ENCODE peak calls at places on chromosomes 12 and 14, in seven cellular contexts. X, Z, K, H, F, E and P are unnamed samples.

GRCh38 chr12:4763549-4763948 is 43.3 kb downstream of the GALNT8 start:
- DNase-seq in X (no peak), Z (peak), K (no peak), H (no peak), F (no peak), E (peak), P (no peak)

GRCh38 chr12:2877959-2878732 is 1.1 kb downstream of the RHNO1 start:
- DNase-seq in X (no peak), Z (peak), K (no peak), H (no peak), F (no peak), E (no peak), P (peak)

GRCh38 chr14:48563465-48563864 is 888.1 kb upstream of the MDGA2 start:
- DNase-seq in X (no peak), Z (peak), K (no peak), H (no peak), F (no peak), E (no peak), P (no peak)

GRCh38 chr12:96015672-96016071 is 19.5 kb upstream of the HAL start:
- DNase-seq in X (no peak), Z (peak), K (no peak), H (no peak), F (no peak), E (peak), P (peak)

GRCh38 chr12:47271800-47272230 is 192.1 kb upstream of the AMIGO2 start:
- DNase-seq in X (no peak), Z (no peak), K (no peak), H (no peak), F (no peak), E (no peak), P (no peak)

GRCh38 chr14:101230161-101230850 is 326.8 kb upstream of the RTL1 start:
- DNase-seq in X (no peak), Z (no peak), K (no peak), H (no peak), F (no peak), E (peak), P (no peak)

GRCh38 chr14:56342419-56342901 is 224.2 kb downstream of the PELI2 start:
- DNase-seq in X (no peak), Z (peak), K (no peak), H (no peak), F (no peak), E (no peak), P (peak)

GRCh38 chr12:14995583-14996425 is 23.0 kb downstream of the PDE6H start:
- DNase-seq in X (no peak), Z (peak), K (no peak), H (peak), F (no peak), E (peak), P (peak)

GRCh38 chr12:103865151-103865730 is 24.2 kb upstream of the NT5DC3 start:
- DNase-seq in X (no peak), Z (no peak), K (no peak), H (no peak), F (no peak), E (no peak), P (no peak)

GRCh38 chr12:5003025-5003666 is 40.5 kb upstream of the KCNA5 start:
- DNase-seq in X (peak), Z (peak), K (peak), H (peak), F (peak), E (peak), P (peak)

GRCh38 chr12:93426406-93426805 is 15.3 kb downstream of the UBE2N start:
- DNase-seq in X (no peak), Z (no peak), K (no peak), H (no peak), F (no peak), E (no peak), P (no peak)

GRCh38 chr12:90627180-90627896 is 327.6 kb downstream of the CCER1 start:
- DNase-seq in X (no peak), Z (peak), K (no peak), H (no peak), F (no peak), E (no peak), P (no peak)

GRCh38 chr12:2691340-2692111 is 103.2 kb upstream of the FKBP4 start:
- DNase-seq in X (no peak), Z (no peak), K (no peak), H (peak), F (no peak), E (peak), P (no peak)

GRCh38 chr12:106096376-106096775 is 42.4 kb downstream of the NUAK1 start:
- DNase-seq in X (no peak), Z (no peak), K (peak), H (no peak), F (no peak), E (no peak), P (peak)

GRCh38 chr14:96206461-96206860 is 1.8 kb downstream of the BDKRB2 start:
- DNase-seq in X (peak), Z (no peak), K (no peak), H (no peak), F (no peak), E (no peak), P (peak)

GRCh38 chr12:52778833-52779232 is 1.7 kb upstream of the KRT76 start:
- DNase-seq in X (no peak), Z (no peak), K (no peak), H (no peak), F (no peak), E (no peak), P (no peak)

GRCh38 chr12:52776913-52777395 is at the start of gene KRT76:
- DNase-seq in X (no peak), Z (no peak), K (no peak), H (no peak), F (no peak), E (no peak), P (no peak)

GRCh38 chr12:52777566-52777965 is 421 bp upstream of the KRT76 start:
- DNase-seq in X (no peak), Z (no peak), K (no peak), H (no peak), F (no peak), E (no peak), P (no peak)

GRCh38 chr12:52774629-52775250 is 2.4 kb downstream of the KRT76 start:
- DNase-seq in X (no peak), Z (no peak), K (no peak), H (no peak), F (no peak), E (no peak), P (no peak)

GRCh38 chr12:52776435-52776834 is 710 bp downstream of the KRT76 start:
- DNase-seq in X (no peak), Z (no peak), K (no peak), H (no peak), F (no peak), E (no peak), P (no peak)
- H3K4me3 ChIP-seq in X (no peak), Z (no peak), K (no peak), H (no peak), F (no peak), E (no peak), P (no peak)

DNA sequence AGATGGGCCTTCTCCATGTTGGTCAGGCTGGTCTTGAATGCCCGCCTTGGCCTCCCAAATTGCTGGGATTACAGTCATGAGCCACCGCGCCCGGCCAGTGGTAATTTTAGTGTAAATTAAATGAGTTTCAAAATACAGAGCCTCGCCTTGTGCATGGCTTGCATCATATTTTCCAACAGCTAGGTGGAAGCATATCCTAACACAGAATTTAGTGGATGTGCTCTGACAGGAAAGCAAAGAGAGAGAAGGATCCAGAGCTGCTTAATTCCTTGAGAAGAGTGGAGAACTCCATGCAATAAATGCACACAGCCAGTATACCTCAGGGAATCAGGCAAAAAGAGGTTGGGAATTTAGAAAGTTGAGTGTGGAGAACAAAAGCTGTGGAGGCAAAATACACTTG is 2.5 kb downstream of the OR6C2 start:
- DNase-seq in X (no peak), Z (no peak), K (no peak), H (no peak), F (no peak), E (peak), P (no peak)
- TF ChIP-seq CTCF in X (no peak), Z (no peak), K (no peak), H (no peak), F (no peak), E (peak), P (no peak)

DNA sequence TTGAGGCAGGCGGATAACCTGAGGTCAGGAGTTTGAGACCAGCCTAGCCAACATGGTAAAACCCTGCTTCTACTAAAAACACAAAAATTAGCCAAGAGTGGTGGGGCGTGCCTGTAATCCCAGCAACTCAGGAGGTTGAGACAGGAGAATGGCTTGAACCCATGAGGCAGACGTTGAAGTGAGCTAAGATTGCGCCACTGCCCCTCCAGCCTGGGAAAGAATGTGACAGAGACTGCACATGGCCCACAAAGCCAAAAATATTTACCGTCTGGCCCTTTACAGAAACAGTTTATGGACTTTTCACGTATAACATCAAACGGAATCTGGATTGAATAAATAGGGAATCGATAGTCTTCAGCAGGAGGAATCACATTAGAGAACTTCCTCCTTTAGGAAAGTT is 3.5 kb downstream of the RSRC2 start:
- DNase-seq in X (no peak), Z (peak), K (no peak), H (no peak), F (no peak), E (no peak), P (peak)
- H3K4me3 ChIP-seq in X (no peak), Z (peak), K (no peak), H (peak), F (peak), E (peak), P (peak)

DNA sequence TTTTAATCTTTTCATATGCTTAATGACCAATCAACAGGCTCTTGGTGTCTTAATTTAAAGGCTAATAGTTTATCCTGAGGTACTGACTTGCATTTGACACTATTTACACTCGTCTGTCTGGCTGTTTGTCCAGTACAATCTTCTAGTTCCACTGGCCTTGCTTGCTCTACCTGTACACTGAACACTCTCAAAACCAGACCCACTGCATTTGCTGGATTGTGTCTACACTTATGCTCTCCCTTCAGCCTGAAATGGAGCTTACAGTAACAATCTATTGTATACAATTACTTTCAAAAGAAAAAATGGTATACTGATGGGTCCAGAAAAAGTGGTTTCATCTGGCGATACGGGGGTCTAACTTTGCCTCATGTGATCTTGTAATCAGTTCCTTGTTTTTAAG is 2.3 kb upstream of the ACSS3 start:
- DNase-seq in X (no peak), Z (no peak), K (no peak), H (no peak), F (no peak), E (no peak), P (no peak)
- TF ChIP-seq CTCF in X (no peak), Z (no peak), K (no peak), H (no peak), F (no peak), E (no peak), P (no peak)

GRCh38 chr12:117367006-117367638 is 5.7 kb upstream of the NOS1 start:
- DNase-seq in X (peak), Z (peak), K (peak), H (no peak), F (no peak), E (peak), P (peak)
- H3K4me3 ChIP-seq in X (no peak), Z (no peak), K (no peak), H (no peak), F (no peak), E (no peak), P (no peak)

DNA sequence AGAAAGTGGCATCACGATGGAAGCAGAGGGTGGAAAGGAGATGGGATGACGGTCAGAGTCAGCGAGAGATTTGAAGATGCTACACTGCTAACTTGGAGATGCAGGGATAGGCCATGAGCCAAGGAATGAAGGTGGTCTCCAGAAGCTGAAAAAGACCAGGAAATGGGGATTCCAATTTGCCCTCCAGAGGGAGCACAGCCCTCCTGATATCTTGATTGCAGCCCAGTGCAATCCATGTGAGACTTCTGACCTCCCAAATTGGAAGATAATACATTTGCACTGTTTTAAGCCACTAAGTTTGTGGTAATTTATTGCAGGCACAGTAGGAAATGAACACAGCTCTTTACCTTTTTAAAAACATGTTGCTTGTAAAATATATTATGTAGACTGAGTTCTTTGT is 549.5 kb downstream of the VRK1 start:
- DNase-seq in X (no peak), Z (no peak), K (no peak), H (no peak), F (no peak), E (peak), P (no peak)
- TF ChIP-seq CTCF in X (no peak), Z (no peak), K (no peak), H (no peak), F (no peak), E (peak), P (no peak)

DNA sequence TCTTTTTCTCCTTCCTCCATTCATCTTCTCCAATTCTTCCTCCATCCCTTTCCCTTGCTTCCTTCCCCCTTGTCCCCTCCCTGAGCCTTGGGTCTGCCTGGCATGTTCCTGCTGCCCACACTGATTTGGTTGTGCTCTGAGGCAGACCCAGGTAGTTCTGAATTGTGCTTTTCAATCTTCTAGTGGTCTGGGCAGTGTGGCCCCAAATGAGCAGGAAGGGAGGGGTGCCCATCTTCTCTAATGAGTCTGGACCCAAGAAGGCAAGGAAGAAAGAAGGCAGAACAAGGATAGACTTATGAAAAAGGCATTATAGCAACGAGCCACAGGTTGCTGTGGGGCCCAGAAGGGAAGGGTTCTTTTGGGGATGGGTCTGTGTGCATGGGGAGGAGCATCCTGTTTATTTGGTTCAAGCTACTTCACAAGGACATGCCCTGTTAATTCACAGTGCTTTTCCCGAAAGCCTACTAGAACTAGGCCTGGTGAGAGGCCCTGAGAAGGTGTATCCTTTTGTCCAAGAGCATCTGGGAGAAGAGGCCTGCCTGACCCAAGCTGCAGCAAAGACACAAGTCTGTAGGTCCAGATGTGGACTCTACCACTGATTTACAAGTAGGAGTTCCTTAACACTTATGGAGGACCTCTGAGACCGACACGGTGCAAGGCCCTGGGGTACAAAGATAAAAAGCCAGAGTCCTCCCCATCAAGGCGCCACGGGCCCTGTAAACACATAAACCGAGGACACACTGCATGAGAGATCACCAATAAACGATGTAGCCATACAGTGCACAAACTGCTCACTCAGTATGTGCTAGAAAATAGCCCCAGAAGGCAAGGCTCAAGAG is 1.2 kb upstream of the SUSD6 start:
- DNase-seq in X (no peak), Z (no peak), K (no peak), H (no peak), F (no peak), E (no peak), P (no peak)
- H3K4me3 ChIP-seq in X (no peak), Z (peak), K (peak), H (peak), F (peak), E (peak), P (peak)

GRCh38 chr12:57127710-57128518 is at the start of gene LRP1:
- DNase-seq in X (peak), Z (peak), K (peak), H (peak), F (peak), E (peak), P (peak)

GRCh38 chr12:57126561-57126960 is 1.7 kb upstream of the LRP1 start:
- DNase-seq in X (no peak), Z (no peak), K (no peak), H (no peak), F (no peak), E (no peak), P (no peak)

GRCh38 chr12:57128519-57129247 is 400 bp downstream of the LRP1 start:
- DNase-seq in X (no peak), Z (no peak), K (no peak), H (no peak), F (no peak), E (peak), P (no peak)

GRCh38 chr12:57126061-57126460 is 2.2 kb upstream of the LRP1 start:
- DNase-seq in X (no peak), Z (no peak), K (no peak), H (no peak), F (no peak), E (no peak), P (no peak)

DNA sequence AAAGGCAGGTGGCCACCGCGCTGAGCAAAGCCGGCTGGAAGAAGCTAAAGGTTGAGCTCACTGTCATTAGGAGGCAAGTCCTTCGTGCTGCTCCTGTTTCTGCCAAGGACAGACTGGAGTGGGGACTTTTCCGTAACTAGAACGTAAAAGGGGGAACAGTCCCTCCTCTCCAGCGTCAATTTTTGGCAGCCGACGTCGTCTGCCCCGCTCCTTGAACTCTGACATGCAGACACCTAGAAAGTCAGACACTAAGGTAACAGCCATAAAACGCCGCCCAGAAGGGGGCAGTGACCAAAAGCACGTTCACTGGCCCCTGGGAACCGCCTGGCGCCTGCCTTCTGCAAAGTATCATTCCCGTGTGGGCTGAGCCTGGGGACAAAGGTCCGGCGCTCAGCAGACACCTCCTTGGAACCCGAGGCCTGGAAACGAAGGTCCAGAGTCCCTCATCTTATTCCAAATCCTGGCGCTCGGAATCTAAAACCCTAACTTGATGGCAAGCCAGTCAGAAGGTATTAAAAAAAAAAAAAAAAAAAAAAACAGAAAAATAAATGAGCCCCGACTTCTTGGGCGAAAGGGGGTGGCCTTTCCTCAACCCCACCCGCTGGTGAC is 1.1 kb upstream of the LRP1 start:
- DNase-seq in X (peak), Z (no peak), K (peak), H (peak), F (peak), E (peak), P (no peak)
- TF ChIP-seq CTCF in X (no peak), Z (peak), K (no peak), H (peak), F (peak), E (peak), P (peak)